ENCODE peak calls at places on chromosomes 6 and 20, in eight cellular contexts. One of them, this sample, is unnamed. For H3K36me3, the result is how much of the 10 kb centered on the place peaks cover.

GRCh38 chr20:40579701-40580100 is 109.3 kb downstream of the MAFB start:
- DNase-seq in prostate gland: no peak
- DNase-seq in ovary: no peak
- DNase-seq in stomach: no peak
- DNase-seq in body of pancreas: no peak
- DNase-seq in heart left ventricle: no peak
- DNase-seq in H1: no peak
- DNase-seq in esophagus squamous epithelium: no peak
- DNase-seq in this sample: no peak

GRCh38 chr6:110575910-110576463 is 99.6 kb upstream of the SLC22A16 start:
- DNase-seq in prostate gland: no peak
- DNase-seq in ovary: no peak
- DNase-seq in stomach: no peak
- DNase-seq in body of pancreas: no peak
- DNase-seq in heart left ventricle: no peak
- DNase-seq in H1: no peak
- DNase-seq in esophagus squamous epithelium: no peak
- DNase-seq in this sample: no peak

GRCh38 chr6:139030539-139030938 is 2.0 kb downstream of the ABRACL start:
- DNase-seq in prostate gland: no peak
- DNase-seq in ovary: no peak
- DNase-seq in stomach: no peak
- DNase-seq in body of pancreas: peak
- DNase-seq in heart left ventricle: no peak
- DNase-seq in H1: no peak
- DNase-seq in esophagus squamous epithelium: no peak
- DNase-seq in this sample: no peak

GRCh38 chr20:25864986-25865714 is 168.5 kb upstream of the ZNF337 start:
- DNase-seq in prostate gland: no peak
- DNase-seq in ovary: no peak
- DNase-seq in stomach: no peak
- DNase-seq in body of pancreas: no peak
- DNase-seq in heart left ventricle: no peak
- DNase-seq in H1: no peak
- DNase-seq in esophagus squamous epithelium: no peak
- DNase-seq in this sample: no peak

GRCh38 chr20:44089987-44090674 is 96.9 kb downstream of the JPH2 start:
- DNase-seq in prostate gland: no peak
- DNase-seq in ovary: no peak
- DNase-seq in stomach: no peak
- DNase-seq in body of pancreas: peak
- DNase-seq in heart left ventricle: no peak
- DNase-seq in H1: no peak
- DNase-seq in esophagus squamous epithelium: no peak
- DNase-seq in this sample: no peak

GRCh38 chr20:50919567-50919966 is 11.7 kb downstream of the ADNP start:
- DNase-seq in prostate gland: peak
- DNase-seq in ovary: peak
- DNase-seq in stomach: peak
- DNase-seq in body of pancreas: peak
- DNase-seq in heart left ventricle: no peak
- DNase-seq in H1: no peak
- DNase-seq in esophagus squamous epithelium: no peak
- DNase-seq in this sample: no peak

GRCh38 chr20:10594286-10594868 is 79.4 kb downstream of the JAG1 start:
- DNase-seq in prostate gland: no peak
- DNase-seq in ovary: no peak
- DNase-seq in stomach: no peak
- DNase-seq in body of pancreas: no peak
- DNase-seq in heart left ventricle: no peak
- DNase-seq in H1: no peak
- DNase-seq in esophagus squamous epithelium: no peak
- DNase-seq in this sample: no peak

GRCh38 chr6:68040312-68040778 is 594.7 kb upstream of the ADGRB3 start:
- DNase-seq in prostate gland: no peak
- DNase-seq in ovary: no peak
- DNase-seq in stomach: no peak
- DNase-seq in body of pancreas: no peak
- DNase-seq in heart left ventricle: no peak
- DNase-seq in H1: peak
- DNase-seq in esophagus squamous epithelium: no peak
- DNase-seq in this sample: no peak

GRCh38 chr20:62010551-62011402 is 54.9 kb downstream of the TAF4 start:
- DNase-seq in prostate gland: peak
- DNase-seq in ovary: peak
- DNase-seq in stomach: peak
- DNase-seq in body of pancreas: peak
- DNase-seq in heart left ventricle: peak
- DNase-seq in H1: peak
- DNase-seq in esophagus squamous epithelium: no peak
- DNase-seq in this sample: no peak

GRCh38 chr6:150964765-150965164 is 99.3 kb downstream of the MTHFD1L start:
- DNase-seq in prostate gland: no peak
- DNase-seq in ovary: no peak
- DNase-seq in stomach: no peak
- DNase-seq in body of pancreas: no peak
- DNase-seq in heart left ventricle: no peak
- DNase-seq in H1: no peak
- DNase-seq in esophagus squamous epithelium: no peak
- DNase-seq in this sample: no peak

GRCh38 chr6:22880686-22881433 is 311.5 kb downstream of the HDGFL1 start:
- DNase-seq in prostate gland: no peak
- DNase-seq in ovary: no peak
- DNase-seq in stomach: no peak
- DNase-seq in body of pancreas: no peak
- DNase-seq in heart left ventricle: no peak
- DNase-seq in H1: no peak
- DNase-seq in esophagus squamous epithelium: no peak
- DNase-seq in this sample: no peak
- TF ChIP-seq POLR2A in prostate gland: no peak
- TF ChIP-seq POLR2A in ovary: no peak
- TF ChIP-seq POLR2A in stomach: no peak
- TF ChIP-seq POLR2A in body of pancreas: no peak
- TF ChIP-seq POLR2A in heart left ventricle: no peak
- TF ChIP-seq POLR2A in H1: no peak
- TF ChIP-seq POLR2A in esophagus squamous epithelium: no peak
- TF ChIP-seq POLR2A in this sample: no peak

GRCh38 chr6:3724451-3725144 is 26.9 kb downstream of the PXDC1 start:
- DNase-seq in prostate gland: no peak
- DNase-seq in ovary: no peak
- DNase-seq in stomach: no peak
- DNase-seq in body of pancreas: no peak
- DNase-seq in heart left ventricle: no peak
- DNase-seq in H1: no peak
- DNase-seq in esophagus squamous epithelium: no peak
- DNase-seq in this sample: no peak
- H3K36me3 ChIP-seq in prostate gland: under half
- H3K36me3 ChIP-seq in ovary: under half
- H3K36me3 ChIP-seq in stomach: half or more
- H3K36me3 ChIP-seq in body of pancreas: under half
- H3K36me3 ChIP-seq in heart left ventricle: half or more
- H3K36me3 ChIP-seq in H1: under half
- H3K36me3 ChIP-seq in esophagus squamous epithelium: under half
- H3K36me3 ChIP-seq in this sample: under half

DNA sequence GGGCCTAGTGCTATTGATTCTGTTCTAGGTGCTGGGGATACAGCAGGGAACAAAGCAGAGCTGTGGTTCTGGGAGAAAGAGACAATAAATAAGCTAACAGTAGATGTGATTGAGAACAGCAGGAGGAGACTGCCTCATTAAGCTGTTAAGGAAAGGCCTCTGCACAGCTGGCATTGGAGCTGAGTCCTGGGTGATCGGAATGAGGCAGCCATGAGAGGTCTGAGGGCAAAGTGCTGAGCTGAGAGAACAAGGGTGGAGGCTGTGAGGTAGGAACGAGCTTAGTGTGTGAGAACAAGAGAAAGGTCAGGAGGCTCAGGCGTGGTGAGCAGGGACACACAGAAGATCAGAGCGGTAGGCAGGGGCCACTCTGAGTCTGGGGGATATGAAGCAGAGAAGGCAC is 18.3 kb downstream of the DDX27 start:
- DNase-seq in prostate gland: no peak
- DNase-seq in ovary: no peak
- DNase-seq in stomach: no peak
- DNase-seq in body of pancreas: no peak
- DNase-seq in heart left ventricle: no peak
- DNase-seq in H1: no peak
- DNase-seq in esophagus squamous epithelium: no peak
- DNase-seq in this sample: no peak
- TF ChIP-seq POLR2A in prostate gland: no peak
- TF ChIP-seq POLR2A in ovary: no peak
- TF ChIP-seq POLR2A in stomach: no peak
- TF ChIP-seq POLR2A in body of pancreas: no peak
- TF ChIP-seq POLR2A in heart left ventricle: no peak
- TF ChIP-seq POLR2A in H1: no peak
- TF ChIP-seq POLR2A in esophagus squamous epithelium: no peak
- TF ChIP-seq POLR2A in this sample: no peak

GRCh38 chr6:3009930-3010329 is 10.2 kb downstream of the NQO2 start:
- DNase-seq in prostate gland: no peak
- DNase-seq in ovary: no peak
- DNase-seq in stomach: no peak
- DNase-seq in body of pancreas: no peak
- DNase-seq in heart left ventricle: no peak
- DNase-seq in H1: no peak
- DNase-seq in esophagus squamous epithelium: no peak
- DNase-seq in this sample: no peak
- H3K36me3 ChIP-seq in prostate gland: under half
- H3K36me3 ChIP-seq in ovary: under half
- H3K36me3 ChIP-seq in stomach: half or more
- H3K36me3 ChIP-seq in body of pancreas: under half
- H3K36me3 ChIP-seq in heart left ventricle: half or more
- H3K36me3 ChIP-seq in H1: under half
- H3K36me3 ChIP-seq in esophagus squamous epithelium: under half
- H3K36me3 ChIP-seq in this sample: under half

DNA sequence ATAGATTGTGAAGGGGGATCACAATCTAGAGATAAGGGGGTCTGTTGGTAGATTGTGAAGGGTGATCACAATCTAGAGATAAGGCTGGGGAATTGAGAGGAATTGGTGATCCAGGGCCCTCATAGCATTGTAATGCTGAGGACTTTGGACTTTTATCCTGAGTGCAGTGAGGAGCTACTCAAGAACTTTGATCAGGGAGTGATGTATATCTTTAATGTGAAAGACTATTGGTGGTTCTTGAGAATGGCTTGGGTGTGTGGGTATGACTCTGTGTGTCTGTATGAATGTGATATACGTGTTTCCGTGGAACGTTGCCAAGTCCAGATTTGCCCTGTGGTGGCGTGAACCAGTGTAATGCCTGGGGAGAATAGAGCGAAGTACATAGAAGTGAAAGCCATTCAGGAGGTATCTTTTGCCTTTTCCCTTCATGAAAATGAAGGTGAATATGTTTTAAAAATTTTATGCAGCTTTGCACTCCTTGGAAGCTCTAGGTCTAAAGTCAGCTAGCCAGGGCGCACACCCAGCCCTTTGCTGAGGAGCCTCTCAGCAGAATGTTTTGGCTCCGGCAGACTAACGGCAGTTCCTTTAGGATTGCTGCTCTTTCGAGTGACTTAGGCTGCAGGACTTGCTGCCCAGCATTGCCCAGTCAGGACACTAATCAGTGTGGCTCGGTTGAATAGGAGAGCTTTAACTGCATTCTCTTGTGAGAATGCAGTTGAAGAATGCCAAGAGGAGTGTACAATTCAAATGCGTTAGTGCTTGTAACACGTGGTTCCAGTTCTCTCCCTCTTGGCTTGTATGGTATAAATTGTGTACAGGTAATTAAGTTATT is 3.5 kb downstream of the ZFAND3 start:
- DNase-seq in prostate gland: no peak
- DNase-seq in ovary: no peak
- DNase-seq in stomach: peak
- DNase-seq in body of pancreas: no peak
- DNase-seq in heart left ventricle: no peak
- DNase-seq in H1: no peak
- DNase-seq in esophagus squamous epithelium: no peak
- DNase-seq in this sample: no peak
- TF ChIP-seq POLR2A in prostate gland: no peak
- TF ChIP-seq POLR2A in ovary: no peak
- TF ChIP-seq POLR2A in stomach: no peak
- TF ChIP-seq POLR2A in body of pancreas: no peak
- TF ChIP-seq POLR2A in heart left ventricle: no peak
- TF ChIP-seq POLR2A in H1: no peak
- TF ChIP-seq POLR2A in esophagus squamous epithelium: no peak
- TF ChIP-seq POLR2A in this sample: no peak

DNA sequence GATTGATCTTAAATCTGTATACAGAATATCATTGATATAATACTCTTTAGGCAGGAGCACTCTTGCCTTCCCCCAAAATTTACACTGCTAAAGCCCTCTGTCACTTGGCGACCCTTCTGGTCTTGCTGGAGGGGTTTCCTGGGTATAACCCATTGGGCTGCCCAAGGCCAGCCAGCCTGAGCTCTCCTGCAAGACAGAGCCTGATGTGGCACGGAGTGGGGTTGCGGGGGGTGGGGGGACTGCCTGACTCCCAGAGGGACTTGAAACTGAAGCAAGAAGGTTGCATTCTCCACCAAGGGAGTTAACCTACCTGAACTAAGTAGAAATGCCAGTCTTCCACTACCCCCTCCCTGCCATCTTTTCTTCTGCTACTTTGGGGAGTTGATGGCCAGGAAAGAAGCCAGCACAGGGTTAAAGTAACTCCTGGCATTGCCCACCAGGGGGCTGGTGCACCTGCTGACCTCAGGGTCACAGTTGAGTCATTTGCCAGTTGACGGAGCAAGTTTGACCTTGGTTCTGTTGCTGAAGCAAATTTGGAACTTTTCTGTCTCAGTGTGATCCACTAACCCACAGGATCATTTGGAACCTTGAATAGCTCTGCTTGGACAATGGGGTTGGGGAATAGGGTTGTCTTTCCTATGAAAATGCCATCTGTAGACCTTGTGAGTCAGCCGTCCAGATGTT is 79.4 kb downstream of the ASXL1 start:
- DNase-seq in prostate gland: no peak
- DNase-seq in ovary: no peak
- DNase-seq in stomach: no peak
- DNase-seq in body of pancreas: no peak
- DNase-seq in heart left ventricle: no peak
- DNase-seq in H1: no peak
- DNase-seq in esophagus squamous epithelium: no peak
- DNase-seq in this sample: no peak
- H3K36me3 ChIP-seq in prostate gland: under half
- H3K36me3 ChIP-seq in ovary: under half
- H3K36me3 ChIP-seq in stomach: half or more
- H3K36me3 ChIP-seq in body of pancreas: under half
- H3K36me3 ChIP-seq in heart left ventricle: half or more
- H3K36me3 ChIP-seq in H1: under half
- H3K36me3 ChIP-seq in esophagus squamous epithelium: under half
- H3K36me3 ChIP-seq in this sample: under half